ENCODE peak calls at places on chromosomes 12 and 14, in five cellular contexts. One of them, this sample, is unnamed. For H3K27me3, the result is how much of the 10 kb centered on the place peaks cover.

GRCh38 chr12:42360747-42361403 is 34.9 kb downstream of the PPHLN1 start:
- DNase-seq in neural progenitor cell: no peak
- DNase-seq in tibial nerve: no peak
- DNase-seq in GM23248: peak
- DNase-seq in IMR-90: peak
- DNase-seq in this sample: peak

GRCh38 chr14:73476451-73476905 is 14.3 kb upstream of the RIOX1 start:
- DNase-seq in neural progenitor cell: no peak
- DNase-seq in tibial nerve: no peak
- DNase-seq in GM23248: no peak
- DNase-seq in IMR-90: no peak
- DNase-seq in this sample: no peak

GRCh38 chr12:127280393-127281275 is 986.3 kb upstream of the TMEM132C start:
- DNase-seq in neural progenitor cell: peak
- DNase-seq in tibial nerve: no peak
- DNase-seq in GM23248: peak
- DNase-seq in IMR-90: no peak
- DNase-seq in this sample: peak

GRCh38 chr14:57928732-57929131 is 62.8 kb upstream of the SLC35F4 start:
- DNase-seq in neural progenitor cell: no peak
- DNase-seq in tibial nerve: no peak
- DNase-seq in GM23248: no peak
- DNase-seq in IMR-90: no peak
- DNase-seq in this sample: no peak

GRCh38 chr12:53805067-53805466 is 53.3 kb upstream of the CISTR start:
- DNase-seq in neural progenitor cell: no peak
- DNase-seq in tibial nerve: no peak
- DNase-seq in GM23248: no peak
- DNase-seq in IMR-90: peak
- DNase-seq in this sample: peak

GRCh38 chr14:49972199-49972671 is 79.4 kb downstream of the ARF6 start:
- DNase-seq in neural progenitor cell: no peak
- DNase-seq in tibial nerve: no peak
- DNase-seq in GM23248: peak
- DNase-seq in IMR-90: peak
- DNase-seq in this sample: peak

GRCh38 chr12:27178723-27179398 is 65.2 kb upstream of the STK38L start:
- DNase-seq in neural progenitor cell: no peak
- DNase-seq in tibial nerve: no peak
- DNase-seq in GM23248: no peak
- DNase-seq in IMR-90: peak
- DNase-seq in this sample: peak

GRCh38 chr14:51014086-51014485 is 69.8 kb upstream of the PYGL start:
- DNase-seq in neural progenitor cell: peak
- DNase-seq in tibial nerve: no peak
- DNase-seq in GM23248: peak
- DNase-seq in IMR-90: peak
- DNase-seq in this sample: no peak

GRCh38 chr12:4817813-4818212 is 91.9 kb upstream of the KCNA1 start:
- DNase-seq in neural progenitor cell: no peak
- DNase-seq in tibial nerve: no peak
- DNase-seq in GM23248: no peak
- DNase-seq in IMR-90: no peak
- DNase-seq in this sample: no peak

GRCh38 chr12:70196732-70197361 is 46.4 kb upstream of the CNOT2 start:
- DNase-seq in neural progenitor cell: no peak
- DNase-seq in tibial nerve: no peak
- DNase-seq in GM23248: peak
- DNase-seq in IMR-90: no peak
- DNase-seq in this sample: no peak

GRCh38 chr14:94411638-94412037 is 23.2 kb upstream of the SERPINA1 start:
- DNase-seq in neural progenitor cell: no peak
- DNase-seq in tibial nerve: no peak
- DNase-seq in GM23248: no peak
- DNase-seq in IMR-90: no peak
- DNase-seq in this sample: no peak

GRCh38 chr12:94305293-94305957 is 154.2 kb downstream of the CEP83 start:
- DNase-seq in neural progenitor cell: no peak
- DNase-seq in tibial nerve: no peak
- DNase-seq in GM23248: peak
- DNase-seq in IMR-90: peak
- DNase-seq in this sample: peak

GRCh38 chr12:8156416-8156815 is 399 bp upstream of the ZNF705A start:
- DNase-seq in neural progenitor cell: no peak
- DNase-seq in tibial nerve: no peak
- DNase-seq in GM23248: peak
- DNase-seq in IMR-90: no peak
- DNase-seq in this sample: no peak

GRCh38 chr12:109244043-109244442 is 65.0 kb downstream of the FOXN4 start:
- DNase-seq in neural progenitor cell: no peak
- DNase-seq in tibial nerve: no peak
- DNase-seq in GM23248: no peak
- DNase-seq in IMR-90: no peak
- DNase-seq in this sample: peak

GRCh38 chr14:55141812-55142211 is 12.8 kb downstream of the LGALS3 start:
- DNase-seq in neural progenitor cell: no peak
- DNase-seq in tibial nerve: no peak
- DNase-seq in GM23248: no peak
- DNase-seq in IMR-90: no peak
- DNase-seq in this sample: no peak

GRCh38 chr12:4331221-4331620 is 10.2 kb downstream of the TIGAR start:
- DNase-seq in neural progenitor cell: no peak
- DNase-seq in tibial nerve: no peak
- DNase-seq in GM23248: no peak
- DNase-seq in IMR-90: no peak
- DNase-seq in this sample: no peak

GRCh38 chr12:92197815-92198214 is 52.2 kb upstream of the BTG1 start:
- DNase-seq in neural progenitor cell: no peak
- DNase-seq in tibial nerve: no peak
- DNase-seq in GM23248: no peak
- DNase-seq in IMR-90: no peak
- DNase-seq in this sample: no peak

GRCh38 chr12:94071258-94071657 is 77.1 kb upstream of the PLXNC1 start:
- DNase-seq in neural progenitor cell: no peak
- DNase-seq in tibial nerve: no peak
- DNase-seq in GM23248: no peak
- DNase-seq in IMR-90: no peak
- DNase-seq in this sample: no peak

GRCh38 chr12:130192667-130193345 is 30.5 kb downstream of the FZD10 start:
- DNase-seq in neural progenitor cell: peak
- DNase-seq in tibial nerve: no peak
- DNase-seq in GM23248: no peak
- DNase-seq in IMR-90: no peak
- DNase-seq in this sample: peak

GRCh38 chr14:103848720-103849077 is 1.3 kb upstream of the PPP1R13B start:
- DNase-seq in neural progenitor cell: no peak
- DNase-seq in tibial nerve: no peak
- DNase-seq in GM23248: no peak
- DNase-seq in IMR-90: no peak
- DNase-seq in this sample: no peak

GRCh38 chr12:132282950-132283771 is 46.2 kb downstream of the GALNT9 start:
- DNase-seq in neural progenitor cell: no peak
- DNase-seq in tibial nerve: no peak
- DNase-seq in GM23248: no peak
- DNase-seq in IMR-90: no peak
- DNase-seq in this sample: no peak

GRCh38 chr12:125304029-125304428 is 238.8 kb downstream of the AACS start:
- DNase-seq in neural progenitor cell: no peak
- DNase-seq in tibial nerve: no peak
- DNase-seq in GM23248: no peak
- DNase-seq in IMR-90: no peak
- DNase-seq in this sample: no peak

GRCh38 chr12:57341275-57341990 is 89.4 kb downstream of the R3HDM2 start:
- DNase-seq in neural progenitor cell: no peak
- DNase-seq in tibial nerve: no peak
- DNase-seq in GM23248: peak
- DNase-seq in IMR-90: peak
- DNase-seq in this sample: no peak

DNA sequence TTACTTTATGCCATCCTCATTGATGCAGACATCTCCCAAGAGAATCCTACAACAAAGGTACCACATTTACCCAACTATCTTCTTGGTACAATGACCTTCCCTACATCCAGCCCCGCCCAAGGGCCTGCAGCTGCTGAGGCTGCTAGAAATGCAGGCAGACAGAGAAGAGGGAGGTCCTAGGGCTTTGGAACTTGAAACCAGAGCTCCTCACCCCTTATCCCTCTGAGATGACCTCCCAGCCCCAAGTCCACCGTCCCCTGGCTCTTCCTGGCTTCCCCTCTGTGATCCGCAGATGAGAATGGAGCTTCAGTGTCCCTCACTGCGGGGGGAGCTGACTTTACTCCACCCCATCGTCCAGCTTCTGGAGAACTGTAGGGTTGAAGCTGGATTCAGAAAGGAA is 1.6 kb upstream of the TNFRSF1A start:
- DNase-seq in neural progenitor cell: no peak
- DNase-seq in tibial nerve: no peak
- DNase-seq in GM23248: no peak
- DNase-seq in IMR-90: no peak
- DNase-seq in this sample: no peak
- H3K27me3 ChIP-seq in neural progenitor cell: under half
- H3K27me3 ChIP-seq in tibial nerve: under half
- H3K27me3 ChIP-seq in GM23248: under half
- H3K27me3 ChIP-seq in IMR-90: under half
- H3K27me3 ChIP-seq in this sample: under half

GRCh38 chr14:100827751-100828447 is 2.0 kb downstream of the MEG3 start:
- DNase-seq in neural progenitor cell: no peak
- DNase-seq in tibial nerve: no peak
- DNase-seq in GM23248: peak
- DNase-seq in IMR-90: peak
- DNase-seq in this sample: no peak
- H3K4me3 ChIP-seq in neural progenitor cell: no peak
- H3K4me3 ChIP-seq in tibial nerve: peak
- H3K4me3 ChIP-seq in GM23248: peak
- H3K4me3 ChIP-seq in IMR-90: peak
- H3K4me3 ChIP-seq in this sample: no peak

DNA sequence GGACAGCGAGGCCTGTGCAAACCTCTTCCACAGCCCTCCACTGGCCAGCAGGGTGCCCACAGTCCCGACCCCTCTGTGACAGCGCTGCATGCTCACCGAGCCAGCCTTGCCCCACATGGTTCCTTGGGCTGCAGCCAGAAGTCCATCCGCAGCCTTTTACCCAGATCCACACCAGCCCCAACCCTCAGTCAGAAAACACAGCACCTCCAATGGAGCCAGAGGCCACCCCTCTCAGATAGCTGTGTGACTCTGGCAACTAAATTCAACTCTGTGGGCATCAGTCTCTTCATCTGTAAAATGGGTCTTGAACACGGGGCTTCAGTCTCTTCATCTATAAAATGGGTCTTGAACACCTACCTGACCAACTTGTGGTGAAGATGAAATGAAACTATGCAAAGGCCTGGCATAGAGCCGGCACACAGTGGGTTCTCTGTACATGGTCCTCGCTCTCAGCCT is 38.0 kb downstream of the NFKBIA start:
- DNase-seq in neural progenitor cell: no peak
- DNase-seq in tibial nerve: no peak
- DNase-seq in GM23248: no peak
- DNase-seq in IMR-90: no peak
- DNase-seq in this sample: no peak
- H3K27ac ChIP-seq in neural progenitor cell: no peak
- H3K27ac ChIP-seq in tibial nerve: peak
- H3K27ac ChIP-seq in GM23248: peak
- H3K27ac ChIP-seq in IMR-90: peak
- H3K27ac ChIP-seq in this sample: peak

GRCh38 chr12:112750971-112751370 is 40.6 kb upstream of the RPH3A start:
- DNase-seq in neural progenitor cell: no peak
- DNase-seq in tibial nerve: no peak
- DNase-seq in GM23248: no peak
- DNase-seq in IMR-90: peak
- DNase-seq in this sample: no peak

GRCh38 chr12:112752298-112752697 is 39.2 kb upstream of the RPH3A start:
- DNase-seq in neural progenitor cell: no peak
- DNase-seq in tibial nerve: no peak
- DNase-seq in GM23248: no peak
- DNase-seq in IMR-90: no peak
- DNase-seq in this sample: no peak

GRCh38 chr12:112751844-112752243 is 39.7 kb upstream of the RPH3A start:
- DNase-seq in neural progenitor cell: no peak
- DNase-seq in tibial nerve: no peak
- DNase-seq in GM23248: no peak
- DNase-seq in IMR-90: no peak
- DNase-seq in this sample: no peak

GRCh38 chr12:112749081-112749480 is 42.5 kb upstream of the RPH3A start:
- DNase-seq in neural progenitor cell: no peak
- DNase-seq in tibial nerve: no peak
- DNase-seq in GM23248: no peak
- DNase-seq in IMR-90: no peak
- DNase-seq in this sample: no peak

DNA sequence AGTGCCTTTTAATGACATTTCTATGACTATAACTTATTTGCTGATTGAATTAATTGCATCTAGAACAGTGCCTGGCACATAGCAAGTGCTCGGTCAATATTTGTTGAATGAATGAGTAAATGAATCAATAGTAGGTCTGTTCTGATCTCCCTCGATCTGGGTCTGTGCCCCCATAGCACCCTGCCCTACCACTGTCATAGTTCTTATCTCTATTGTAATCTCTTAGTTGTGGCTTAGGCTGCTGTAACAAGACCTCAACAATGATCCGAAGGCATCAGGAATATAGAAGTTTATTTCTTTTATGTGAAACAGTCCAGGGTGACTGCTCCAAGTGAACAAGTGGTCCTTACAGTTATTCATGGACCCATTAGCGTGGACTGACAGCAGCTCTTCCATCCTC is 44.0 kb upstream of the RPH3A start:
- DNase-seq in neural progenitor cell: no peak
- DNase-seq in tibial nerve: no peak
- DNase-seq in GM23248: no peak
- DNase-seq in IMR-90: no peak
- DNase-seq in this sample: no peak
- H3K27me3 ChIP-seq in neural progenitor cell: under half
- H3K27me3 ChIP-seq in tibial nerve: under half
- H3K27me3 ChIP-seq in GM23248: under half
- H3K27me3 ChIP-seq in IMR-90: under half
- H3K27me3 ChIP-seq in this sample: under half

DNA sequence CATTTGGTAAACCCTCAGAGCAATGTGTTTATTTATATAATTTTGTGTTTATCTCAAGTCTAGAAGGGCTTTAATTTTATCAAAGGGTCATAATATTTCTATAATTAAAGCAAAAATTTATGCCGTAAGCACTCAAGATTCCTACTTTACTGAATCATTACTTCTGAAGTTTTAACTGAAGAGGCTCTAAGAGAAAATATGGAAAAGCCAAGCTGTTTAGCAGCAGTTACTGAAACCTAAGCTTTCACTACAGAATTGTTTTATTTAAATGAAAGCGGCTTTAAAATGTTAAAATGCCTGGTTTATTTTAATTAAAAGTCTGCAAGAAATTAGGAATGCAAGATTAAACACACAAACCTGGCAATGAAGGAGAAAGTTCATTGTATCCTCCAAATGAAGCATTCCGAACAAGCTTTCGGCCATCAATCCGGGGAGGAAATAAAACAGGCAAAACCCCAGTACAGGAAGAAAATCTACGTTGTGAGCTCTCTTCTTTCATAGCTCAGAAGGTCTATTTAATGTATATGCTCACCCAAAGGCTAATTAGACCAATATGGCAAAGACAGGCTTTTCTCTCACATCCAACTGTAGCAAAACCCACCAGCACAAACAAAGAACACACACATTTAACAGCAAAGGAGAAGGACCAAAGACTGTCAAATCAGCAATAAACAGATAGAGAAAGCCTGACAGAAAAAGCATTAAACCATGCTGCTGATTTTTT is 74.1 kb upstream of the BBS10 start:
- DNase-seq in neural progenitor cell: no peak
- DNase-seq in tibial nerve: no peak
- DNase-seq in GM23248: peak
- DNase-seq in IMR-90: peak
- DNase-seq in this sample: peak
- H3K4me3 ChIP-seq in neural progenitor cell: no peak
- H3K4me3 ChIP-seq in tibial nerve: no peak
- H3K4me3 ChIP-seq in GM23248: peak
- H3K4me3 ChIP-seq in IMR-90: peak
- H3K4me3 ChIP-seq in this sample: no peak